ENCODE peak calls at places on chromosomes 13 and 19, in eight cellular contexts. Z, X, D, B, K, S, F and E are unnamed samples.

GRCh38 chr13:102580552-102581169 is 16.1 kb upstream of the TPP2 start:
- DNase-seq in Z (no peak), X (no peak), D (no peak), K (peak; percentile 84), S (no peak), F (no peak), B (peak; percentile 68), E (no peak)

GRCh38 chr19:48059331-48059730 is 15.5 kb upstream of the CABP5 start:
- DNase-seq in K (no peak), S (no peak), X (peak; percentile 18), F (no peak), B (no peak), D (no peak), Z (no peak), E (no peak)

GRCh38 chr13:52842440-52842839 is 6.0 kb downstream of the PCDH8 start:
- DNase-seq in K (no peak), F (no peak), X (no peak), D (no peak), Z (no peak), B (no peak), S (no peak), E (no peak)

GRCh38 chr19:19218911-19219310 is 7.2 kb downstream of the NCAN start:
- DNase-seq in S (no peak), B (no peak), D (no peak), F (no peak), X (no peak), K (no peak), Z (no peak), E (no peak)

GRCh38 chr13:62512194-62513141 is 1096.8 kb upstream of the PCDH20 start:
- DNase-seq in B (peak; percentile 35), K (peak; percentile 36), S (no peak), F (no peak), Z (no peak), X (peak; percentile 37), D (no peak), E (no peak)

GRCh38 chr13:33633701-33634525 is 184.0 kb upstream of the RFC3 start:
- DNase-seq in D (no peak), F (no peak), X (no peak), Z (no peak), B (no peak), K (no peak), S (no peak), E (no peak)

GRCh38 chr13:26021956-26022355 is 29.9 kb downstream of the SHISA2 start:
- DNase-seq in F (no peak), K (no peak), B (no peak), Z (no peak), D (no peak), X (no peak), S (no peak), E (no peak)

GRCh38 chr19:16661480-16662034 is 618 bp downstream of the TMEM38A start:
- DNase-seq in S (peak; percentile 74), X (peak; percentile 84), F (no peak), B (no peak), K (no peak), D (peak; percentile 71), Z (peak; percentile 91), E (no peak)

GRCh38 chr13:32791545-32792172 is 205.4 kb downstream of the PDS5B start:
- DNase-seq in X (no peak), S (no peak), K (no peak), D (no peak), F (no peak), Z (no peak), B (no peak), E (no peak)

GRCh38 chr19:49639401-49640112 is 386 bp downstream of the RRAS start:
- DNase-seq in D (no peak), S (no peak), X (no peak), K (no peak), Z (no peak), F (no peak), B (no peak), E (no peak)

GRCh38 chr19:38385057-38385803 is 2.6 kb downstream of the GGN start:
- DNase-seq in F (no peak), B (no peak), S (no peak), Z (no peak), X (no peak), D (no peak), K (no peak), E (no peak)

GRCh38 chr13:34833562-34834182 is 108.4 kb upstream of the NBEA start:
- DNase-seq in S (no peak), D (no peak), X (no peak), F (no peak), Z (no peak), B (peak; percentile 10), K (no peak), E (no peak)

GRCh38 chr19:40717880-40718773 is 1.2 kb downstream of the ITPKC start:
- DNase-seq in B (no peak), S (no peak), D (no peak), K (peak; percentile 31), Z (peak; percentile 81), F (no peak), X (peak; percentile 89), E (peak; percentile 83)

DNA sequence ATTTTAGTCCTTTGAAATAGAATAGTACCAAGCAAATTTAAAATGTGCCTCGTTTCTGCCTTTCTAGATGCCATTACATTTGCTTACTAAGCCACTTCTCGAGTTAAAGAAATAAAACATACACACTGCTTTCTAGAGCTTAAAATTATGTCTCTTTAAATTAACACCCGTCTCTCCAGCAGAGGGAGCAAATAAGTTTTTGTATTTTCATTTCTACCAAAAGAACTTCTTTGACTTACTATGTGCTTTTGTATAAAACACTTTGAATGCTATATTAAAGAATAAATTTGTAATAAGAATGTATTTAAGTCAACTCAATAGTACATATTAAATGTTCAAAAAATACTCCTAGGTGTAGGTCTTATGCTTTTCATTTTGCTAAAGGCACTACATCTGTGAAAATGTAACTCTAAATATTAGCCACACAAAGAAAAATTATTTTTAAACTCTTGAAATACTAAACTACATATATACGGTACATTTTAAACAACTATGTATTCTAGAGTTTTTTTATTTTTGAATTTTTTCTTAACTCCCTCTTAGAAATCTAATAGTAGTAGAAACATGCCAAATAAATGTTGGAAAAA is 269.3 kb upstream of the MIR17HG start:
- DNase-seq in S (no peak), B (no peak), Z (no peak), K (peak; percentile 29), D (no peak), X (no peak), F (no peak), E (no peak)
- TF ChIP-seq CTCF in S (no peak), B (peak; percentile 55), Z (no peak), K (peak; percentile 41), D (peak; percentile 43), X (peak; percentile 37), F (peak; percentile 4), E (no peak)

GRCh38 chr19:27887946-27888345 is 1325.0 kb downstream of the UQCRFS1 start:
- DNase-seq in D (no peak), S (no peak), X (no peak), F (no peak), K (no peak), Z (no peak), B (no peak), E (no peak)
- H3K9me3 ChIP-seq in D (no peaks in the 10 kb centered on the region), S (no peaks in the 10 kb centered on the region), X (no peaks in the 10 kb centered on the region), F (no peaks in the 10 kb centered on the region), K (no peaks in the 10 kb centered on the region), Z (no peaks in the 10 kb centered on the region), B (peaks cover 12% of the 10 kb centered on the region), E (no peaks in the 10 kb centered on the region)

DNA sequence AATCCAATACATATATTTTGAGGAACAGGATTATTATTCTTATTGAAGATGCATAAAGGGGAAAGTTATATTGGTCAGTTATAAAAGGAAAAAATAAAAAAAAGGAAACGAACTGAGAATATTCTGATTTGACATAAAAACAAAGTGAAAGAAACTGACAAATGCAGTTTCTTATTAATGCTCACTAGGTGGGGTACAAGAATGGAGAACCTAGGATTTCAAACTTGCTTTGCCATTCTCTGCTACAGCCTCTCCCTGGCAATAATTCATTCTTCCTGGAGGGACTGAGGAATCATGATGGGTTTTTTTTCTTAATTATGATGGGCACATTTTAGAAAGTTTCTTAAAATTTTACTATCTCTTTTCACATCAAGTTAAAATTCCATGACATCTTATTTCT is 154.9 kb downstream of the PCDH9 start:
- DNase-seq in K (peak; percentile 38), B (no peak), F (no peak), S (no peak), X (no peak), Z (no peak), D (no peak), E (no peak)
- TF ChIP-seq CTCF in K (peak; percentile 19), B (no peak), F (peak; percentile 36), S (no peak), X (no peak), Z (no peak), D (peak; percentile 52), E (no peak)

GRCh38 chr19:31627824-31628223 is 278.6 kb upstream of the TSHZ3 start:
- DNase-seq in Z (no peak), D (no peak), B (no peak), K (no peak), X (no peak), S (no peak), F (no peak), E (no peak)
- H3K9me3 ChIP-seq in Z (no peaks in the 10 kb centered on the region), D (peaks cover 3% of the 10 kb centered on the region), B (peaks cover 40% of the 10 kb centered on the region), K (no peaks in the 10 kb centered on the region), X (peaks cover 2% of the 10 kb centered on the region), S (no peaks in the 10 kb centered on the region), F (no peaks in the 10 kb centered on the region), E (no peaks in the 10 kb centered on the region)

GRCh38 chr13:28475916-28476725 is 18.8 kb downstream of the FLT1 start:
- DNase-seq in Z (no peak), F (peak; percentile 24), D (no peak), K (peak; percentile 96), S (no peak), B (peak; percentile 36), X (no peak), E (no peak)
- TF ChIP-seq CTCF in Z (no peak), F (no peak), D (no peak), K (no peak), S (no peak), B (no peak), X (no peak), E (no peak)

DNA sequence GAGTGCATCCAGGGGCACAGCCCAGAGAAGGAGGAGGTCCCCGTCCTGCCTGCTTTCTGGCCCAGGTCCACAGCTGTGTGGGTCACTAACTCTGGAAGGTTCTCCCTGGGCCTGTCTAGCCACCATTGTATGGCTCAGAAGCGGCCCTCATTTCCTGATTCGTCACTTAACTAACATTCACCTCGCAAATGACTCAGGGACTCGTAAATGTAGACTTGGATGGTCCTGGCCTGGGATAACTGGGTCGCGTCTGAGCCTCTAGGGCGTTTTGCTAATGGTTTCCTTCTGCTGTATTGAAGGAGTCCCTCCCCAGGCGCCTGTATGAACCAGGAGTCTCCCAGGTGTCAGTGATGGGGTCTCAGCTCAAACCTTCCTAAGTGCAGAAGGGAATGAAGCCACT is 162.8 kb downstream of the ZNF536 start:
- DNase-seq in D (no peak), K (no peak), X (no peak), Z (no peak), B (no peak), F (no peak), S (no peak), E (no peak)
- H3K9me3 ChIP-seq in D (no peaks in the 10 kb centered on the region), K (no peaks in the 10 kb centered on the region), X (no peaks in the 10 kb centered on the region), Z (no peaks in the 10 kb centered on the region), B (no peaks in the 10 kb centered on the region), F (no peaks in the 10 kb centered on the region), S (no peaks in the 10 kb centered on the region), E (no peaks in the 10 kb centered on the region)